ENCODE peak calls at places on chromosomes 6 and 20, in nine cellular contexts. B is astrocyte of the hippocampus; R is HEK293T; Z is SW 1271; J is activated CD8-positive, alpha-beta memory T cell treated with anti-CD3 and anti-CD28 coated beads for 48 hours; P is HS-27A; O is IMR-90; E is myocyte; S is sciatic nerve. N is an unnamed sample.

GRCh38 chr6:147438758-147439528 is 69.5 kb upstream of the SAMD5 start:
- DNase-seq in J (no peak), E (no peak), B (no peak), P (no peak), O (no peak), Z (no peak), S (no peak), R (no peak), N (no peak)

GRCh38 chr20:61115627-61116026 is 136.4 kb upstream of the CDH4 start:
- DNase-seq in E (no peak), S (no peak), Z (no peak), B (no peak), O (no peak), P (no peak), J (no peak), R (no peak), N (no peak)

GRCh38 chr20:58021481-58021880 is 207.0 kb downstream of the ANKRD60 start:
- DNase-seq in P (no peak), J (no peak), B (peak; percentile 23), S (no peak), Z (peak; percentile 23), E (peak; percentile 60), R (peak; percentile 17), O (no peak), N (no peak)

GRCh38 chr6:36863670-36864540 is 10.7 kb downstream of the PPIL1 start:
- DNase-seq in P (no peak), E (no peak), O (no peak), Z (no peak), R (no peak), B (no peak), S (no peak), J (no peak), N (no peak)

GRCh38 chr20:53247460-53248103 is 275.4 kb downstream of the TSHZ2 start:
- DNase-seq in S (no peak), B (peak; percentile 56), R (no peak), Z (no peak), E (no peak), J (no peak), O (no peak), P (no peak), N (no peak)

GRCh38 chr6:53686541-53686940 is 21.0 kb upstream of the KLHL31 start:
- DNase-seq in Z (no peak), E (peak; percentile 56), J (no peak), R (no peak), B (no peak), P (no peak), O (no peak), S (no peak), N (no peak)

GRCh38 chr6:143205170-143205879 is 144.6 kb downstream of the AIG1 start:
- DNase-seq in O (no peak), E (no peak), Z (no peak), B (no peak), R (no peak), J (no peak), S (no peak), P (no peak), N (no peak)

GRCh38 chr6:39088331-39088730 is 26.7 kb downstream of the SAYSD1 start:
- DNase-seq in S (no peak), Z (no peak), R (peak; percentile 63), P (no peak), O (peak; percentile 68), B (peak; percentile 85), E (peak; percentile 70), J (no peak), N (peak; percentile 40)

GRCh38 chr6:56766806-56767178 is 124.1 kb upstream of the DST start:
- DNase-seq in J (no peak), B (peak; percentile 51), E (peak; percentile 65), Z (no peak), P (no peak), R (no peak), O (peak; percentile 91), S (no peak), N (peak; percentile 41)

GRCh38 chr20:46349742-46350056 is 41.4 kb upstream of the CDH22 start:
- DNase-seq in S (no peak), E (no peak), R (no peak), J (no peak), B (no peak), Z (no peak), P (no peak), O (no peak), N (no peak)

GRCh38 chr6:470901-471448 is 79.4 kb downstream of the IRF4 start:
- DNase-seq in Z (no peak), R (no peak), B (no peak), O (no peak), E (no peak), P (no peak), S (no peak), J (no peak), N (no peak)

GRCh38 chr6:157602521-157603288 is 220.3 kb upstream of the SNX9 start:
- DNase-seq in B (no peak), E (no peak), S (no peak), O (no peak), P (no peak), R (no peak), J (no peak), Z (no peak), N (no peak)

GRCh38 chr20:39967806-39968205 is 721.2 kb downstream of the MAFB start:
- DNase-seq in O (no peak), S (no peak), J (no peak), E (no peak), R (no peak), Z (no peak), B (no peak), P (no peak), N (no peak)

GRCh38 chr20:51600016-51600420 is 57.5 kb upstream of the NFATC2 start:
- DNase-seq in P (no peak), S (no peak), J (no peak), O (no peak), R (no peak), E (no peak), Z (no peak), B (no peak), N (no peak)

GRCh38 chr6:37442416-37443218 is 9.6 kb downstream of the CMTR1 start:
- DNase-seq in J (no peak), P (no peak), R (no peak), Z (no peak), B (no peak), S (no peak), O (no peak), E (no peak), N (no peak)

GRCh38 chr6:89352329-89353117 is at the start of gene UBE2J1:
- DNase-seq in B (peak; percentile 98), S (peak; percentile 96), E (peak; percentile 93), Z (peak; percentile 72), O (peak; percentile 94), P (no peak), J (peak; percentile 70), R (peak; percentile 69), N (peak; percentile 88)

GRCh38 chr6:43231735-43232450 is 2.6 kb upstream of the DNPH1 start:
- DNase-seq in S (no peak), E (no peak), J (no peak), Z (no peak), R (no peak), B (no peak), P (no peak), O (no peak), N (no peak)

GRCh38 chr20:50469324-50469723 is 40.9 kb upstream of the PTPN1 start:
- DNase-seq in P (no peak), J (no peak), B (no peak), Z (no peak), S (no peak), R (no peak), E (no peak), O (no peak), N (no peak)

GRCh38 chr20:50558483-50558925 is 48.3 kb downstream of the PTPN1 start:
- DNase-seq in S (no peak), J (no peak), P (peak; percentile 84), Z (peak; percentile 98), E (peak; percentile 81), O (peak; percentile 87), B (peak; percentile 50), R (no peak), N (no peak)

GRCh38 chr6:41531591-41532582 is 14.3 kb upstream of the FOXP4 start:
- DNase-seq in E (no peak), J (peak; percentile 55), R (no peak), Z (no peak), S (no peak), O (peak; percentile 67), B (peak; percentile 31), P (no peak), N (no peak)

GRCh38 chr6:5569491-5569890 is 308.2 kb downstream of the FARS2 start:
- DNase-seq in B (peak; percentile 38), P (no peak), E (peak; percentile 28), J (no peak), S (no peak), R (no peak), O (peak; percentile 49), Z (no peak), N (no peak)

GRCh38 chr6:26270903-26271639 is 93.9 kb upstream of the BTN3A2 start:
- DNase-seq in O (peak; percentile 90), R (no peak), S (peak; percentile 76), B (peak; percentile 89), Z (no peak), P (no peak), J (peak; percentile 58), E (no peak), N (peak; percentile 91)

GRCh38 chr6:74182992-74183391 is 487.0 kb downstream of the CD109 start:
- DNase-seq in O (peak; percentile 12), E (no peak), S (no peak), R (no peak), P (no peak), Z (no peak), B (no peak), J (no peak), N (no peak)

GRCh38 chr6:17334265-17334664 is 53.1 kb downstream of the RBM24 start:
- DNase-seq in P (peak; percentile 24), B (peak; percentile 29), S (no peak), O (peak; percentile 70), R (no peak), J (no peak), Z (no peak), E (peak; percentile 30), N (no peak)

GRCh38 chr20:40438161-40438835 is 250.7 kb downstream of the MAFB start:
- DNase-seq in B (no peak), R (no peak), J (no peak), O (no peak), P (no peak), Z (no peak), E (no peak), S (no peak), N (no peak)

GRCh38 chr6:45545416-45545815 is 167.7 kb upstream of the SUPT3H start:
- DNase-seq in B (no peak), P (no peak), E (no peak), J (no peak), S (no peak), Z (no peak), O (no peak), R (no peak), N (no peak)

GRCh38 chr6:82494367-82494766 is 130.8 kb downstream of the TPBG start:
- DNase-seq in S (no peak), J (no peak), B (peak; percentile 55), O (no peak), Z (no peak), R (no peak), E (no peak), P (no peak), N (no peak)

GRCh38 chr6:30717129-30717844 is at the start of gene MDC1:
- DNase-seq in E (peak; percentile 100), B (peak; percentile 100), Z (peak; percentile 100), O (peak; percentile 100), S (peak; percentile 99), J (peak; percentile 94), P (peak; percentile 100), R (peak; percentile 94), N (peak; percentile 100)

GRCh38 chr20:55386686-55387085 is 618.6 kb downstream of the CBLN4 start:
- DNase-seq in J (no peak), S (no peak), R (no peak), Z (no peak), P (no peak), E (no peak), O (no peak), B (peak; percentile 34), N (no peak)

GRCh38 chr6:20129290-20130088 is 82.8 kb downstream of the MBOAT1 start:
- DNase-seq in E (no peak), B (no peak), S (no peak), P (no peak), J (no peak), O (peak; percentile 10), Z (no peak), R (no peak), N (no peak)

GRCh38 chr6:168137024-168137423 is 58.0 kb upstream of the FRMD1 start:
- DNase-seq in J (no peak), O (no peak), Z (no peak), B (no peak), P (no peak), R (no peak), E (no peak), S (no peak), N (no peak)